ENCODE peak calls at places on chromosomes 6 and 20, in ten cellular contexts. One of them, this sample, is unnamed.

GRCh38 chr6:31534521-31535040 is 5.8 kb downstream of the MCCD1 start:
- DNase-seq in small intestine: no peak
- DNase-seq in hepatocyte: no peak
- DNase-seq in breast epithelium: no peak
- DNase-seq in left lung: no peak
- DNase-seq in OCI-LY7: no peak
- DNase-seq in HCT116: no peak
- DNase-seq in IMR-90: no peak
- DNase-seq in Panc1: no peak
- DNase-seq in heart right ventricle: no peak
- DNase-seq in this sample: no peak

GRCh38 chr20:4181956-4182945 is 166.9 kb upstream of the RNF24 start:
- DNase-seq in breast epithelium: no peak
- DNase-seq in Panc1: no peak
- DNase-seq in OCI-LY7: no peak
- DNase-seq in IMR-90: no peak
- DNase-seq in small intestine: no peak
- DNase-seq in heart right ventricle: no peak
- DNase-seq in HCT116: no peak
- DNase-seq in hepatocyte: no peak
- DNase-seq in left lung: no peak
- DNase-seq in this sample: no peak

GRCh38 chr6:168666170-168666569 is 225.2 kb downstream of the SMOC2 start:
- DNase-seq in breast epithelium: no peak
- DNase-seq in OCI-LY7: no peak
- DNase-seq in left lung: no peak
- DNase-seq in hepatocyte: no peak
- DNase-seq in heart right ventricle: no peak
- DNase-seq in Panc1: no peak
- DNase-seq in HCT116: no peak
- DNase-seq in IMR-90: no peak
- DNase-seq in small intestine: no peak
- DNase-seq in this sample: no peak

GRCh38 chr6:125835221-125835744 is 44.5 kb downstream of the NCOA7 start:
- DNase-seq in small intestine: no peak
- DNase-seq in left lung: no peak
- DNase-seq in IMR-90: peak; percentile 75
- DNase-seq in Panc1: no peak
- DNase-seq in hepatocyte: peak; percentile 31
- DNase-seq in heart right ventricle: no peak
- DNase-seq in HCT116: no peak
- DNase-seq in OCI-LY7: no peak
- DNase-seq in breast epithelium: no peak
- DNase-seq in this sample: no peak

GRCh38 chr6:26048590-26048989 is 38.6 kb upstream of the HFE start:
- DNase-seq in small intestine: no peak
- DNase-seq in HCT116: no peak
- DNase-seq in IMR-90: no peak
- DNase-seq in hepatocyte: no peak
- DNase-seq in Panc1: no peak
- DNase-seq in breast epithelium: no peak
- DNase-seq in OCI-LY7: no peak
- DNase-seq in left lung: no peak
- DNase-seq in heart right ventricle: no peak
- DNase-seq in this sample: no peak

GRCh38 chr6:157274471-157275226 is 48.7 kb downstream of the TMEM242 start:
- DNase-seq in Panc1: no peak
- DNase-seq in breast epithelium: peak; percentile 82
- DNase-seq in OCI-LY7: peak; percentile 86
- DNase-seq in heart right ventricle: peak; percentile 80
- DNase-seq in HCT116: peak; percentile 31
- DNase-seq in small intestine: peak; percentile 73
- DNase-seq in hepatocyte: peak; percentile 92
- DNase-seq in IMR-90: peak; percentile 57
- DNase-seq in left lung: peak; percentile 98
- DNase-seq in this sample: peak; percentile 85

GRCh38 chr6:128538763-128539162 is 18.4 kb upstream of the PTPRK start:
- DNase-seq in HCT116: no peak
- DNase-seq in OCI-LY7: no peak
- DNase-seq in small intestine: no peak
- DNase-seq in hepatocyte: no peak
- DNase-seq in breast epithelium: no peak
- DNase-seq in heart right ventricle: no peak
- DNase-seq in IMR-90: peak; percentile 75
- DNase-seq in Panc1: no peak
- DNase-seq in left lung: no peak
- DNase-seq in this sample: no peak

GRCh38 chr6:118660218-118660569 is 8.8 kb upstream of the CEP85L start:
- DNase-seq in heart right ventricle: no peak
- DNase-seq in hepatocyte: peak; percentile 50
- DNase-seq in breast epithelium: no peak
- DNase-seq in IMR-90: no peak
- DNase-seq in Panc1: no peak
- DNase-seq in HCT116: no peak
- DNase-seq in left lung: no peak
- DNase-seq in small intestine: peak; percentile 14
- DNase-seq in OCI-LY7: no peak
- DNase-seq in this sample: peak; percentile 27

GRCh38 chr6:151071295-151071694 is 168.5 kb upstream of the AKAP12 start:
- DNase-seq in breast epithelium: no peak
- DNase-seq in Panc1: no peak
- DNase-seq in hepatocyte: no peak
- DNase-seq in heart right ventricle: no peak
- DNase-seq in IMR-90: peak; percentile 91
- DNase-seq in left lung: no peak
- DNase-seq in HCT116: no peak
- DNase-seq in OCI-LY7: no peak
- DNase-seq in small intestine: no peak
- DNase-seq in this sample: no peak

GRCh38 chr6:151075005-151075404 is 164.8 kb upstream of the AKAP12 start:
- DNase-seq in breast epithelium: no peak
- DNase-seq in heart right ventricle: no peak
- DNase-seq in hepatocyte: no peak
- DNase-seq in small intestine: no peak
- DNase-seq in Panc1: no peak
- DNase-seq in OCI-LY7: no peak
- DNase-seq in left lung: no peak
- DNase-seq in HCT116: no peak
- DNase-seq in IMR-90: no peak
- DNase-seq in this sample: no peak

GRCh38 chr6:151075527-151075926 is 164.2 kb upstream of the AKAP12 start:
- DNase-seq in Panc1: no peak
- DNase-seq in HCT116: no peak
- DNase-seq in small intestine: no peak
- DNase-seq in OCI-LY7: no peak
- DNase-seq in breast epithelium: no peak
- DNase-seq in left lung: no peak
- DNase-seq in hepatocyte: no peak
- DNase-seq in IMR-90: peak; percentile 37
- DNase-seq in heart right ventricle: no peak
- DNase-seq in this sample: no peak

GRCh38 chr6:151078655-151079054 is 161.1 kb upstream of the AKAP12 start:
- DNase-seq in breast epithelium: no peak
- DNase-seq in IMR-90: no peak
- DNase-seq in left lung: no peak
- DNase-seq in heart right ventricle: no peak
- DNase-seq in OCI-LY7: no peak
- DNase-seq in Panc1: no peak
- DNase-seq in small intestine: no peak
- DNase-seq in HCT116: no peak
- DNase-seq in hepatocyte: no peak
- DNase-seq in this sample: no peak

DNA sequence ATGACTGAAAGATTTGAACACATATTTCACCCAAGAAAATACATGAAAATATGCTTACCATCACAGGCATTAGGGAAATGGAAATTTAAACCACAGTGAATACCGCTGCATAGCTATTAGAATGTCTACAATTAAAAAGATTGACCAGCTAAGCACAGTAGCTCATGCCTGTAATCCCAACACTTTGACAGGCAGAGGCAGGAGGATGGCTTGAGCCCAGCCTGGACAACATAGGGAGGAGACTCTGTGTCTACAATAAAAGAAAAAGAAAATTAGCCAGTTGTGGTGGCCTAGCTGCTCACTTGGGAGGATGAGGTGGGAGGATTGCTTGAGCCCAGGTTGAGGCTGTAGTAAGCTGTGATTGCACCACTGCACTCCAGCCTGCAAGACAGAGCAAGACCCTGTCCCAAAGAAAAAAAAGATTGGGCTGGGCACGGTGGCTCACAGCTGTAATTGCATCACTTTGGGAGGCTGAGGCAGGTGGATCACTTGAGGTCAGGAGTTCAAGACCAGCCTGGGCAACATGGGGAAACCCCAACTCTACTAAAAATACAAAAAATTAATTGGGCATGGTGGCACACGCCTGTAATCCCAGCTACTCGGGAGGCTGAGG is 163.7 kb upstream of the AKAP12 start:
- DNase-seq in small intestine: no peak
- DNase-seq in OCI-LY7: no peak
- DNase-seq in heart right ventricle: no peak
- DNase-seq in HCT116: no peak
- DNase-seq in left lung: no peak
- DNase-seq in IMR-90: no peak
- DNase-seq in breast epithelium: no peak
- DNase-seq in Panc1: no peak
- DNase-seq in hepatocyte: no peak
- DNase-seq in this sample: no peak
- H3K9me3 ChIP-seq in small intestine: no peaks in the 10 kb centered on the region
- H3K9me3 ChIP-seq in OCI-LY7: peaks cover 26% of the 10 kb centered on the region
- H3K9me3 ChIP-seq in heart right ventricle: peaks cover 5% of the 10 kb centered on the region
- H3K9me3 ChIP-seq in HCT116: peaks cover 10% of the 10 kb centered on the region
- H3K9me3 ChIP-seq in left lung: no peaks in the 10 kb centered on the region
- H3K9me3 ChIP-seq in IMR-90: no peaks in the 10 kb centered on the region
- H3K9me3 ChIP-seq in breast epithelium: no peaks in the 10 kb centered on the region
- H3K9me3 ChIP-seq in Panc1: peaks cover 34% of the 10 kb centered on the region
- H3K9me3 ChIP-seq in hepatocyte: no peaks in the 10 kb centered on the region
- H3K9me3 ChIP-seq in this sample: no peaks in the 10 kb centered on the region

DNA sequence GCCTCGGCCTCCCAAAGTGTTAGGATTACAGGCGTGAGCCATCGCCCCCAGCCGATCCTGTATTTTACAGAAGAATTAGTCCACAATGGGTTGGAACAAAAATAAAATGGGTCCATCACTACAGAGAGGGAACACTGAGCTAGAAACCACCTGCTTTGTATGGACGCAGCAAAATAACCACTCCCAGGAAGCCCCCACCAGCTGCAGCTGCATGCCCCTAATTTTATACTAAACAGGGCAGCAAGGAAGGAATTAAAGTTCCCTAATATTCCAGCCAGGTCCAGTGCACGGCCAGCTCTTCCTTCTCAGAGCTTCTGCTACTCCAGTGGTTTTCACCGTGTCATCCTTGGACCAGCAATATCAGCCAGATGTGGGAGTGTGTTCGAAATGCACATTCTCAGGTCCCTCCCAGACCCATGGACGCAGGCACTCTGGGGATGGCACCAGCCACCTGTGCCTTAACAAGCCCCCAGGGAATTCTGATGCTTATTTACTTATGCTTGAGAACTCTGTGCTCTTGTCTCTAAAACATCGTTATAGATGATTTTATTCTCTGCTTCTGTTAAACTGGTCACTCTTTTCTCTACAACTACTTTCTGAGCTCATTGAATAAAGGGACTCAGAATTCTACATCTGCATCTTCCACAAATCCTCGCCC is 189.5 kb upstream of the SLC24A3 start:
- DNase-seq in heart right ventricle: no peak
- DNase-seq in hepatocyte: no peak
- DNase-seq in Panc1: no peak
- DNase-seq in breast epithelium: no peak
- DNase-seq in IMR-90: no peak
- DNase-seq in OCI-LY7: peak; percentile 7
- DNase-seq in left lung: no peak
- DNase-seq in HCT116: no peak
- DNase-seq in small intestine: no peak
- DNase-seq in this sample: no peak
- H3K9me3 ChIP-seq in heart right ventricle: peaks cover 4% of the 10 kb centered on the region
- H3K9me3 ChIP-seq in hepatocyte: no peaks in the 10 kb centered on the region
- H3K9me3 ChIP-seq in Panc1: no peaks in the 10 kb centered on the region
- H3K9me3 ChIP-seq in breast epithelium: no peaks in the 10 kb centered on the region
- H3K9me3 ChIP-seq in IMR-90: peaks cover 38% of the 10 kb centered on the region
- H3K9me3 ChIP-seq in OCI-LY7: no peaks in the 10 kb centered on the region
- H3K9me3 ChIP-seq in left lung: no peaks in the 10 kb centered on the region
- H3K9me3 ChIP-seq in HCT116: no peaks in the 10 kb centered on the region
- H3K9me3 ChIP-seq in small intestine: no peaks in the 10 kb centered on the region
- H3K9me3 ChIP-seq in this sample: no peaks in the 10 kb centered on the region

GRCh38 chr20:30606990-30607389 is 650.5 kb upstream of the DEFB115 start:
- DNase-seq in heart right ventricle: no peak
- DNase-seq in Panc1: no peak
- DNase-seq in breast epithelium: no peak
- DNase-seq in small intestine: no peak
- DNase-seq in left lung: no peak
- DNase-seq in hepatocyte: no peak
- DNase-seq in HCT116: no peak
- DNase-seq in IMR-90: no peak
- DNase-seq in OCI-LY7: no peak
- DNase-seq in this sample: no peak

GRCh38 chr20:30612344-30612743 is 645.1 kb upstream of the DEFB115 start:
- DNase-seq in OCI-LY7: no peak
- DNase-seq in breast epithelium: no peak
- DNase-seq in small intestine: no peak
- DNase-seq in hepatocyte: no peak
- DNase-seq in left lung: no peak
- DNase-seq in heart right ventricle: no peak
- DNase-seq in IMR-90: no peak
- DNase-seq in HCT116: no peak
- DNase-seq in Panc1: no peak
- DNase-seq in this sample: no peak

GRCh38 chr20:30610751-30611150 is 646.7 kb upstream of the DEFB115 start:
- DNase-seq in small intestine: no peak
- DNase-seq in HCT116: no peak
- DNase-seq in heart right ventricle: no peak
- DNase-seq in breast epithelium: no peak
- DNase-seq in IMR-90: no peak
- DNase-seq in left lung: no peak
- DNase-seq in hepatocyte: no peak
- DNase-seq in OCI-LY7: no peak
- DNase-seq in Panc1: no peak
- DNase-seq in this sample: no peak

GRCh38 chr20:30610044-30610693 is 647.3 kb upstream of the DEFB115 start:
- DNase-seq in Panc1: no peak
- DNase-seq in heart right ventricle: no peak
- DNase-seq in OCI-LY7: no peak
- DNase-seq in HCT116: no peak
- DNase-seq in IMR-90: no peak
- DNase-seq in hepatocyte: no peak
- DNase-seq in left lung: no peak
- DNase-seq in breast epithelium: no peak
- DNase-seq in small intestine: no peak
- DNase-seq in this sample: no peak

GRCh38 chr20:30611239-30611984 is 646.1 kb upstream of the DEFB115 start:
- DNase-seq in small intestine: no peak
- DNase-seq in OCI-LY7: no peak
- DNase-seq in Panc1: no peak
- DNase-seq in left lung: no peak
- DNase-seq in breast epithelium: no peak
- DNase-seq in IMR-90: no peak
- DNase-seq in heart right ventricle: no peak
- DNase-seq in HCT116: no peak
- DNase-seq in hepatocyte: no peak
- DNase-seq in this sample: no peak
- H3K9me3 ChIP-seq in small intestine: no peaks in the 10 kb centered on the region
- H3K9me3 ChIP-seq in OCI-LY7: no peaks in the 10 kb centered on the region
- H3K9me3 ChIP-seq in Panc1: peaks cover 16% of the 10 kb centered on the region
- H3K9me3 ChIP-seq in left lung: no peaks in the 10 kb centered on the region
- H3K9me3 ChIP-seq in breast epithelium: peaks cover 23% of the 10 kb centered on the region
- H3K9me3 ChIP-seq in IMR-90: peaks cover 38% of the 10 kb centered on the region
- H3K9me3 ChIP-seq in heart right ventricle: peaks cover 17% of the 10 kb centered on the region
- H3K9me3 ChIP-seq in HCT116: no peaks in the 10 kb centered on the region
- H3K9me3 ChIP-seq in hepatocyte: no peaks in the 10 kb centered on the region
- H3K9me3 ChIP-seq in this sample: peaks cover 6% of the 10 kb centered on the region

DNA sequence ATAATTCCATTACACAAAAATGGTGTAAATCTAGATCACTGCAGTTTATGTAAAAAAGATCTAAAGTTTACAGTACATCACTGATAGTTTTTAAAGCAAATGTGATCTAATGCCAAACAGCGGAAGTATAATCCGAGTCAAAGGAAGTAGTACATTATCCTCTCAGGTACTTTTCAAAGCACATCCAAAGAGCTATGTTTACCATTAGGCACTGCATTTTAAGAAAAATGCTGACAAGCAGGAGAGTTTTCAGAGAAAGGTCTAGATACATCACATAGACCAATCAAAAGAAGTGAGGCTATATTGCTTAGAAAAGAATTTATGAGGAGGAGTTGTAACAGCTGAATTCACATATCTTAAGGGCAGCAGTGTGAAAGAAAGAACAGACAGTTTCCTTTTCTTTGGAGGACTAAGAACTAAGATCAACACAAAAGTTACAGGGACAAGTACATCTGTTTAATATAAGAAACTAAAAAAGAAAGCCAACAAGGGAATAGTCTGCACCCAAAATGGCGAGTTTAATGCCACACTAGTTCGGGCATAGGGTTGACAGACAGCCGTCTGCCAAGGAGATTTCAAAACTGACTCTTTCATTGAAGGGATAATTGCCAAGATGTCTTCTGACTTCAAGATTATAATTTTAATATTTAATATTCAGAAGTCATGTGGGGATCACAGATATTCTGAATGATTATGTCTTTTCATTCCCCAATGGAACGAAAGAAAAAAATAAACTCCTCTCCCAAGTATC is 1.4 kb downstream of the ZNF184 start:
- DNase-seq in IMR-90: no peak
- DNase-seq in heart right ventricle: no peak
- DNase-seq in small intestine: peak; percentile 11
- DNase-seq in breast epithelium: no peak
- DNase-seq in Panc1: no peak
- DNase-seq in hepatocyte: no peak
- DNase-seq in OCI-LY7: peak; percentile 19
- DNase-seq in HCT116: no peak
- DNase-seq in left lung: no peak
- DNase-seq in this sample: no peak
- H3K9me3 ChIP-seq in IMR-90: no peaks in the 10 kb centered on the region
- H3K9me3 ChIP-seq in heart right ventricle: no peaks in the 10 kb centered on the region
- H3K9me3 ChIP-seq in small intestine: no peaks in the 10 kb centered on the region
- H3K9me3 ChIP-seq in breast epithelium: no peaks in the 10 kb centered on the region
- H3K9me3 ChIP-seq in Panc1: peaks cover 35% of the 10 kb centered on the region
- H3K9me3 ChIP-seq in hepatocyte: no peaks in the 10 kb centered on the region
- H3K9me3 ChIP-seq in OCI-LY7: peaks cover 31% of the 10 kb centered on the region
- H3K9me3 ChIP-seq in HCT116: no peaks in the 10 kb centered on the region
- H3K9me3 ChIP-seq in left lung: no peaks in the 10 kb centered on the region
- H3K9me3 ChIP-seq in this sample: no peaks in the 10 kb centered on the region